ENCODE peak calls at places on chromosomes 16 and 17, in four cellular contexts. P, I, B and A are unnamed samples.

GRCh38 chr17:68498479-68499326 is 13.5 kb upstream of the PRKAR1A start:
- DNase-seq in P (no peak), I (no peak), B (no peak), A (no peak)

GRCh38 chr17:51439395-51440229 is 179.3 kb downstream of the UTP18 start:
- DNase-seq in P (no peak), I (no peak), B (no peak), A (no peak)

GRCh38 chr17:7912927-7913524 is 3.1 kb downstream of the RNF227 start:
- DNase-seq in P (no peak), I (no peak), B (no peak), A (no peak)

GRCh38 chr17:74879308-74879707 is 6.5 kb upstream of the FDXR start:
- DNase-seq in P (no peak), I (no peak), B (no peak), A (no peak)

GRCh38 chr17:7220593-7221280 is 999 bp downstream of the ACADVL start:
- DNase-seq in P (peak; percentile 64), I (peak; percentile 48), B (peak; percentile 59), A (peak; percentile 38)

GRCh38 chr17:2388020-2388704 is 12.7 kb downstream of the MNT start:
- DNase-seq in P (no peak), I (no peak), B (no peak), A (no peak)

GRCh38 chr17:10628756-10629155 is 28.4 kb downstream of the MYH3 start:
- DNase-seq in P (no peak), I (no peak), B (no peak), A (no peak)

GRCh38 chr17:3965123-3965800 is 1.0 kb upstream of the ATP2A3 start:
- DNase-seq in P (peak; percentile 81), I (peak; percentile 55), B (peak; percentile 87), A (peak; percentile 61)

GRCh38 chr16:15607700-15608396 is 35.1 kb downstream of the MARF1 start:
- DNase-seq in P (no peak), I (no peak), B (peak; percentile 67), A (peak; percentile 11)

GRCh38 chr17:64130559-64131001 is 636 bp upstream of the ERN1 start:
- DNase-seq in P (peak; percentile 57), I (peak; percentile 29), B (peak; percentile 69), A (peak; percentile 68)

GRCh38 chr17:8426802-8427201 is 8.9 kb upstream of the NDEL1 start:
- DNase-seq in P (no peak), I (no peak), B (no peak), A (no peak)

GRCh38 chr16:54930034-54930938 is at the start of gene IRX5:
- DNase-seq in P (peak; percentile 93), I (no peak), B (peak; percentile 92), A (peak; percentile 96)

GRCh38 chr17:57243171-57243622 is 13.1 kb upstream of the MSI2 start:
- DNase-seq in P (peak; percentile 68), I (peak; percentile 62), B (peak; percentile 59), A (peak; percentile 72)

GRCh38 chr16:301950-302349 is 19.0 kb downstream of the PDIA2 start:
- DNase-seq in P (no peak), I (no peak), B (no peak), A (no peak)

GRCh38 chr16:1537138-1537577 is 3.7 kb downstream of the TMEM204 start:
- DNase-seq in P (no peak), I (no peak), B (no peak), A (no peak)

GRCh38 chr16:53775821-53776431 is 72.0 kb downstream of the FTO start:
- DNase-seq in P (peak; percentile 80), I (no peak), B (peak; percentile 52), A (peak; percentile 82)

GRCh38 chr17:17122781-17123483 is 80.7 kb downstream of the MPRIP start:
- DNase-seq in P (no peak), I (no peak), B (no peak), A (no peak)

GRCh38 chr16:53035176-53035942 is 17.3 kb downstream of the CHD9NB start:
- DNase-seq in P (no peak), I (no peak), B (no peak), A (no peak)

GRCh38 chr17:19307521-19307920 is 55.0 kb downstream of the B9D1 start:
- DNase-seq in P (no peak), I (no peak), B (no peak), A (no peak)

GRCh38 chr16:51024703-51025102 is 126.4 kb downstream of the SALL1 start:
- DNase-seq in P (no peak), I (no peak), B (no peak), A (no peak)

GRCh38 chr17:79026345-79027273 is 2.6 kb downstream of the C1QTNF1 start:
- DNase-seq in P (no peak), I (no peak), B (no peak), A (peak; percentile 93)

GRCh38 chr17:27609606-27610303 is 21.2 kb upstream of the LGALS9 start:
- DNase-seq in P (no peak), I (no peak), B (no peak), A (no peak)

GRCh38 chr16:68664297-68664696 is 19.2 kb downstream of the CDH3 start:
- DNase-seq in P (no peak), I (no peak), B (no peak), A (no peak)

GRCh38 chr17:20191066-20191465 is 181.9 kb downstream of the SPECC1 start:
- DNase-seq in P (no peak), I (no peak), B (no peak), A (peak; percentile 47)

GRCh38 chr16:30473231-30474061 is 904 bp downstream of the ITGAL start:
- DNase-seq in P (no peak), I (no peak), B (peak; percentile 53), A (no peak)

GRCh38 chr16:78081341-78081740 is 18.1 kb upstream of the WWOX start:
- DNase-seq in P (no peak), I (no peak), B (no peak), A (no peak)

GRCh38 chr17:32127156-32127897 is 15.0 kb upstream of the RHOT1 start:
- DNase-seq in P (peak; percentile 85), I (peak; percentile 81), B (peak; percentile 91), A (peak; percentile 70)

GRCh38 chr17:57868007-57868774 is 18.3 kb upstream of the MRPS23 start:
- DNase-seq in P (peak; percentile 67), I (peak; percentile 20), B (peak; percentile 73), A (peak; percentile 98)

GRCh38 chr17:82603981-82604448 is 44.2 kb downstream of the WDR45B start:
- DNase-seq in P (peak; percentile 81), I (no peak), B (peak; percentile 92), A (no peak)

GRCh38 chr16:30761427-30761927 is 385 bp downstream of the CFAP119 start:
- DNase-seq in P (no peak), I (peak; percentile 22), B (no peak), A (peak; percentile 49)

GRCh38 chr16:81623365-81624102 is 155.6 kb upstream of the PLCG2 start:
- DNase-seq in P (no peak), I (peak; percentile 46), B (no peak), A (peak; percentile 74)

GRCh38 chr17:60110586-60110985 is 31.9 kb upstream of the HEATR6 start:
- DNase-seq in P (no peak), I (no peak), B (no peak), A (no peak)

GRCh38 chr17:57945999-57946797 is 9.0 kb downstream of the CUEDC1 start:
- DNase-seq in P (no peak), I (no peak), B (no peak), A (peak; percentile 53)

GRCh38 chr16:67150833-67151396 is at the start of gene B3GNT9:
- DNase-seq in P (peak; percentile 66), I (no peak), B (peak; percentile 83), A (peak; percentile 90)

GRCh38 chr16:86566601-86566965 is at the start of gene FOXC2:
- DNase-seq in P (peak; percentile 67), I (no peak), B (peak; percentile 65), A (peak; percentile 96)

GRCh38 chr17:179721-180379 is 1.6 kb downstream of the DOC2B start:
- DNase-seq in P (no peak), I (no peak), B (no peak), A (no peak)
- H3K27me3 ChIP-seq in P (no peaks in the 10 kb centered on the region), I (peaks cover 11% of the 10 kb centered on the region), B (peaks cover 62% of the 10 kb centered on the region), A (peaks cover 50% of the 10 kb centered on the region)

GRCh38 chr17:48566717-48567116 is 11.4 kb downstream of the HOXB4 start:
- DNase-seq in P (no peak), I (no peak), B (no peak), A (no peak)
- H3K27me3 ChIP-seq in P (peaks cover 4% of the 10 kb centered on the region), I (peaks cover 3% of the 10 kb centered on the region), B (peaks cover 100% of the 10 kb centered on the region), A (no peaks in the 10 kb centered on the region)

GRCh38 chr16:57577691-57578224 is 35.3 kb downstream of the ADGRG5 start:
- DNase-seq in P (peak; percentile 26), I (no peak), B (no peak), A (peak; percentile 33)
- H3K27me3 ChIP-seq in P (no peaks in the 10 kb centered on the region), I (no peaks in the 10 kb centered on the region), B (peaks cover 17% of the 10 kb centered on the region), A (peaks cover 4% of the 10 kb centered on the region)

GRCh38 chr17:72617557-72617956 is 474.9 kb downstream of the SLC39A11 start:
- DNase-seq in P (no peak), I (no peak), B (no peak), A (no peak)

GRCh38 chr17:72624652-72625051 is 467.8 kb downstream of the SLC39A11 start:
- DNase-seq in P (no peak), I (no peak), B (no peak), A (no peak)

GRCh38 chr17:72619976-72620650 is 472.4 kb downstream of the SLC39A11 start:
- DNase-seq in P (no peak), I (no peak), B (no peak), A (no peak)

GRCh38 chr17:72618018-72618509 is 474.4 kb downstream of the SLC39A11 start:
- DNase-seq in P (peak; percentile 41), I (peak; percentile 9), B (no peak), A (no peak)

DNA sequence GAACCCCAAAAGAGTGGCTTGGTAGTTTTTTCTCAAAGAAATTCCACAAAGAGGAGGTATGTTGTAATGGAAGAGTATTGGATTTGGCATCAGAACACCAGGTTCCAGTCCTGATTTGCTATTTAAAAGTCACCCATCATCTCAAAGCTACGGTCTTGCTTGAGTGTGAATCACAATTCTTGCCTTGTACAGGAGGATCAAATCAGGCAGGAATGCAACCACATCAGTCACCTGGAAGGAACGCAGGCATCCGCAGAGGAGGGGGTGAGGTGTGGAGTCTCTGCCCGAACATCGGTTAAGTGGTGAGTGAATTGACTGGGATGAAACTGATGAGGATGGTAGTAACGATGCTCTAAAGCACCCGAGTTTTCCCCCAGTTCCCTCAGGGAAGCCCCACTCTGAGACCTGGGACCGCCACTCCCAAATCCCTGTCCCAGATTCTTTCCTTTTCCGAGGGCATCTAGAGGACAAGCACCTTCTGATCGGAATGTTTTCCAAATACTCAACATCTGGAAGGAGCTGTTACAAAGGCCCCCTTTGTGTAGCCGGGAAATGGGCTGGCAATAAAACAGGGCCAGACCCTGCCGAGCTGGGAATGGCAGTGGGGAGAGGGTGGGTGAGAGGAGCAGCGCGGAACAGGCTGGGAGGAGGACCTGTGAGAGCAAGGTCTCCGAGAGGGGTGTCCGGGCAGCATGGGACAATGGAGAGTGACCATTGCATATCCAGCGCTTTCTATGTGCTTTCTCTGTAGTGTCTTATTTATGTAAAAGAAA is 469.6 kb downstream of the SLC39A11 start:
- DNase-seq in P (no peak), I (no peak), B (no peak), A (no peak)
- H3K27me3 ChIP-seq in P (peaks cover 4% of the 10 kb centered on the region), I (no peaks in the 10 kb centered on the region), B (peaks cover 38% of the 10 kb centered on the region), A (no peaks in the 10 kb centered on the region)